ENCODE peak calls at places on chromosome 7, in five cellular contexts. Y, L, J, W and M are unnamed samples.

GRCh38 chr7:99137418-99138180 is 6.3 kb downstream of the SMURF1 start:
- DNase-seq in Y (no peak), L (no peak), J (no peak), W (no peak), M (no peak)

GRCh38 chr7:102840404-102840803 is 72.4 kb upstream of the LRRC17 start:
- DNase-seq in Y (no peak), L (no peak), J (no peak), W (no peak), M (no peak)

GRCh38 chr7:141073641-141074161 is at the start of gene TMEM178B:
- DNase-seq in Y (no peak), L (peak), J (no peak), W (no peak), M (peak)

GRCh38 chr7:119842337-119842736 is 430.6 kb upstream of the KCND2 start:
- DNase-seq in Y (no peak), L (no peak), J (no peak), W (no peak), M (no peak)

GRCh38 chr7:129698516-129699418 is 87.2 kb downstream of the NRF1 start:
- DNase-seq in Y (no peak), L (no peak), J (no peak), W (no peak), M (no peak)

GRCh38 chr7:99837649-99838361 is 10.0 kb downstream of the CYP3A43 start:
- DNase-seq in Y (no peak), L (no peak), J (no peak), W (peak), M (peak)

GRCh38 chr7:89623018-89623672 is 531.1 kb upstream of the STEAP1 start:
- DNase-seq in Y (peak), L (peak), J (no peak), W (peak), M (no peak)

GRCh38 chr7:26686448-26686981 is 177.9 kb downstream of the SKAP2 start:
- DNase-seq in Y (no peak), L (peak), J (no peak), W (no peak), M (no peak)

GRCh38 chr7:142612264-142612881 is 136.9 kb upstream of the PRSS1 start:
- DNase-seq in Y (no peak), L (no peak), J (no peak), W (no peak), M (no peak)

GRCh38 chr7:94367940-94368339 is 26.8 kb upstream of the COL1A2 start:
- DNase-seq in Y (no peak), L (no peak), J (no peak), W (no peak), M (no peak)

GRCh38 chr7:87427289-87427688 is 48.2 kb downstream of the ABCB4 start:
- DNase-seq in Y (no peak), L (no peak), J (no peak), W (no peak), M (no peak)

GRCh38 chr7:76073335-76073990 is 25.6 kb downstream of the MDH2 start:
- DNase-seq in Y (no peak), L (no peak), J (no peak), W (no peak), M (no peak)

GRCh38 chr7:157136372-157136771 is 2.4 kb upstream of the UBE3C start:
- DNase-seq in Y (peak), L (peak), J (no peak), W (no peak), M (no peak)

GRCh38 chr7:151866761-151867650 is 9.9 kb downstream of the PRKAG2 start:
- DNase-seq in Y (no peak), L (no peak), J (no peak), W (no peak), M (no peak)

GRCh38 chr7:44280993-44281721 is 44.2 kb downstream of the CAMK2B start:
- DNase-seq in Y (no peak), L (no peak), J (no peak), W (no peak), M (no peak)

GRCh38 chr7:82124445-82124844 is 319.1 kb downstream of the CACNA2D1 start:
- DNase-seq in Y (no peak), L (no peak), J (no peak), W (no peak), M (no peak)

GRCh38 chr7:85237721-85238120 is 50.9 kb upstream of the SEMA3D start:
- DNase-seq in Y (no peak), L (no peak), J (no peak), W (no peak), M (no peak)

GRCh38 chr7:25854608-25855497 is 297.1 kb upstream of the NFE2L3 start:
- DNase-seq in Y (peak), L (peak), J (no peak), W (no peak), M (no peak)

GRCh38 chr7:157556339-157556944 is 219.6 kb downstream of the DNAJB6 start:
- DNase-seq in Y (no peak), L (no peak), J (no peak), W (no peak), M (no peak)

GRCh38 chr7:99389772-99390171 is 15.2 kb downstream of the ARPC1B start:
- DNase-seq in Y (no peak), L (no peak), J (no peak), W (no peak), M (no peak)

GRCh38 chr7:15686957-15687644 is 618 bp upstream of the MEOX2 start:
- DNase-seq in Y (no peak), L (peak), J (no peak), W (no peak), M (no peak)

GRCh38 chr7:127287133-127287532 is 34.4 kb upstream of the GRM8 start:
- DNase-seq in Y (no peak), L (no peak), J (no peak), W (no peak), M (no peak)

GRCh38 chr7:120838281-120838682 is 19.7 kb downstream of the TSPAN12 start:
- DNase-seq in Y (no peak), L (no peak), J (no peak), W (no peak), M (no peak)

GRCh38 chr7:18125536-18125935 is 97.9 kb upstream of the PRPS1L1 start:
- DNase-seq in Y (no peak), L (no peak), J (no peak), W (no peak), M (no peak)